ENCODE peak calls at places on chromosomes 4 and X, in six cellular contexts. W is colonic mucosa, I is thoracic aorta, A is neural progenitor cell, M is ovary, V is A673. D is an unnamed sample.

GRCh38 chrX:139832728-139833309 is 100.0 kb downstream of the ATP11C start:
- DNase-seq in W (no peak), A (no peak), I (no peak), V (no peak), M (no peak), D (no peak)

GRCh38 chrX:122565952-122566351 is 618.1 kb upstream of the GRIA3 start:
- DNase-seq in V (no peak), I (peak), W (no peak), M (no peak), A (no peak), D (no peak)

GRCh38 chrX:105752334-105752733 is 70.0 kb upstream of the NRK start:
- DNase-seq in V (no peak), A (peak), W (no peak), M (no peak), I (no peak), D (no peak)

GRCh38 chr4:183204793-183205192 is 105.7 kb downstream of the WWC2 start:
- DNase-seq in V (no peak), M (no peak), A (no peak), W (no peak), I (no peak), D (no peak)

GRCh38 chr4:153186046-153186728 is 18.1 kb upstream of the TRIM2 start:
- DNase-seq in I (no peak), A (no peak), M (no peak), W (no peak), V (no peak), D (no peak)

GRCh38 chr4:66923081-66923865 is 622.0 kb downstream of the CENPC start:
- DNase-seq in M (no peak), I (no peak), A (no peak), V (no peak), W (no peak), D (no peak)

GRCh38 chr4:78618426-78618825 is 66.9 kb downstream of the ANXA3 start:
- DNase-seq in I (no peak), W (no peak), V (no peak), M (no peak), A (no peak), D (no peak)

GRCh38 chrX:88991583-88992132 is 244.6 kb downstream of the CPXCR1 start:
- DNase-seq in I (no peak), M (no peak), V (no peak), W (no peak), A (peak), D (no peak)

GRCh38 chr4:159367421-159368105 is 264.7 kb downstream of the RAPGEF2 start:
- DNase-seq in A (no peak), W (no peak), V (no peak), M (no peak), I (no peak), D (no peak)

GRCh38 chr4:58760100-58760499 is 1649.9 kb upstream of the IGFBP7 start:
- DNase-seq in A (no peak), I (no peak), W (no peak), V (no peak), M (no peak), D (no peak)

GRCh38 chrX:129953334-129953648 is 29.1 kb upstream of the BCORL1 start:
- DNase-seq in W (no peak), M (no peak), V (no peak), A (no peak), I (no peak), D (no peak)

GRCh38 chr4:110586137-110586850 is 36.6 kb downstream of the PITX2 start:
- DNase-seq in M (no peak), A (peak), W (no peak), I (no peak), V (peak), D (no peak)

DNA sequence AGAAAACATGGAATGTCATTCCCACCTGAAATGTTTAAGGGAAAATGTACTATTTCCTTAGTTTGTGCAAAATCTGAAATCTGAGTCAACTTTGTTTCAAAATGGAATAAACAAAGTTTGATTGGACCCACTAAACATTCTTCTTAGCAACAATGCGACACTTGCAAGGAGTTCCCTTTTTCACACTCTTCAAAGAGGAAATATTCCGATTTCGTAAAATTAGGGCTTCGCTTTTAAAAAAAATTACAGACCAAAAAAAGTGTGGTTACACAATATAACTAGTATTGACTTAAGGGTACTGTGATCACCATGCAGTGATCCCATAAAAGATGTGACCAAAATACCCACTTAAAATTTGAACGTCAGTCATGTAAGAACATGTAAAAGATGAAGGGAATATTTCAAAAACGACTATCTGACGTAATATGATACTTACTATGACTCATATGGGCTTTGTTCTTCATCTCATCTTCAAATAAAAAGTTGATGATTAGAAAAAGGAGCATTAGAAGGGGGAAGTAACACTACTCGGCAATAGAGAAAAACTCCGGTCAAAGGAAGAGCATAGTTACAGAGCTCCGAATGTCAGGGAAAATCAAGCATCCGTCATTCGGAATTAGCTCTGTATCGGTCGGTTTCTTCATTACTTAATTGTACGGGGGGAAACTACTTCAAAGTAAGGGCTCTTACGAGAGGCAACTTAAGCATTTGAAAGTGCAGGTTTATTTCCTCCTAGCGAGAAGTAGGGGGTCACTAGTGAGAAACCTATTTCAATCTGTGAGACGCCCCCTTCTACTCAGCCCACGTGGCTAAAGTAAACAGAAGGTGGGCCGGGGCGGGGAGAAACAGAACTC is 1.4 kb upstream of the TET2 start:
- DNase-seq in A (no peak), I (no peak), W (no peak), V (peak), M (no peak), D (no peak)
- H3K27ac ChIP-seq in A (no peak), I (peak), W (peak), V (peak), M (peak), D (peak)

GRCh38 chrX:38041237-38041636 is 34.9 kb downstream of the SYTL5 start:
- DNase-seq in V (peak), M (no peak), W (no peak), I (no peak), A (peak), D (no peak)
- H3K27ac ChIP-seq in V (no peak), M (no peak), W (no peak), I (no peak), A (no peak), D (no peak)

DNA sequence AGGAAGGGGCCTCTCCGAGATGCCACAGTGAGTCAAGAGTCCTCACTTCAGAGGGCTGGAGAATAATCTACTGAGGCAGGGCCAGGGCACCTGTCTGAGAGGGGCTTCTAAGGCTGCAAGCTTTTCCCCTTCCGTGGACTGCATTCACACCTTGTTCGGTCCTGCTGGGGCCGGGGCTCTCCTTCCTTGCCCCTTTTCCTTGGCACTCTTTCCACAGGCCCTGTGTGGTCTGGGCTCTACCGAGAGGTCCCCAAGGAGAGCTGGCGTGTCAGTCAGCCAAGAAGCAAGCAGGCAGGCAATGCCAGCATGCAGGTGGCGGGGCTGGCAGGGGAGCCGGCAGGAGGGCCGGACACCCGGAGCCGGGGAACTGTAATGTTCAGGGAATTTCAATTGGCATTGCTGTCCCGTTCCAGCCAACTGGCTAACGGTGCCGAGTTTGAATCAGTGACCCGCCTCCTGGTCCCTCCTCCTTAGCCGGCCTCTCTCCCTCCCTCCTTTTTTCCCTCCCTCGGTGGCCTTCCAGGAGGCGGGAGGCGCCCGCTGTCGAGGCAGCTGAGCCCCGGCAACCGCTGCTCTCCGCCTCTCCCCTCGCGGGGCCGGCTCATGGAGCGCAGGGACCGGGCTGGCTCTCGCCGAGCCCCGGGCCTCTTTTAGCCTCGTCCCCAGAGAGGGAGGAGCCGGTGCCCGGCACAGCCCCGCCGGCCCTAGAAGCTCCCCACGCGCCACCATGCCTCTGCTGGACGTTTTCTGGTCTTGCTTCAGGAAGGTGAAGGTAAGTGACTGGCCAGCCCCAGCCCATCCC is at the start of gene STARD8:
- DNase-seq in M (peak), W (no peak), I (peak), V (peak), A (peak), D (peak)
- H3K27ac ChIP-seq in M (no peak), W (no peak), I (no peak), V (no peak), A (no peak), D (no peak)

GRCh38 chr4:4471195-4471594 is 70.7 kb downstream of the STX18 start:
- DNase-seq in A (no peak), W (no peak), M (no peak), V (no peak), I (no peak), D (no peak)
- H3K27ac ChIP-seq in A (no peak), W (no peak), M (no peak), V (no peak), I (no peak), D (no peak)

GRCh38 chr4:87002682-87003043 is 67.9 kb downstream of the AFF1 start:
- DNase-seq in A (peak), M (no peak), V (no peak), W (no peak), I (no peak), D (no peak)
- H3K27ac ChIP-seq in A (peak), M (no peak), V (no peak), W (no peak), I (no peak), D (no peak)

DNA sequence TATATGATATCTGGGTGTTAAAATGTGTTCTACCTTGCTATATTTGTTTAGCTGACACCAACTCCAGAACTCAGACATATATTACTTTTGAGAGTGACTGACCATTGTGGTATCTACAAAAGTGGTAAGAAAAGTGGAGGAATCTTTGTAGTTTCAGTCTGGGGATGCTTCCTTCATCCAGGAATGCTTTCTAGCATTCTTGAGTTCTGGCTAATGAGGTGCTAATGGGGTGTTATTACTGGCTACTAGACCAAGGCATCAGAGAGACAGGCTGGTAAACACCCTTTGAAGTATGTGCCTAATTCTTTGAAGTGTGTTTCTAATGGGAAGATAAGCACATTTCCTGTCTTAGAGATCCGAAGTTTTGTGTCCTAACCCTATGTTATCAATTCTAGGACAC is 310.4 kb downstream of the SPRY1 start:
- DNase-seq in I (no peak), V (no peak), W (no peak), A (no peak), M (no peak), D (no peak)
- H3K27ac ChIP-seq in I (no peak), V (no peak), W (no peak), A (no peak), M (no peak), D (no peak)

GRCh38 chrX:118548831-118549230 is 53.2 kb downstream of the DOCK11 start:
- DNase-seq in M (no peak), I (no peak), V (no peak), A (no peak), W (no peak), D (no peak)

GRCh38 chrX:118552501-118552900 is 56.9 kb downstream of the DOCK11 start:
- DNase-seq in V (no peak), W (no peak), I (no peak), A (no peak), M (no peak), D (peak)

GRCh38 chrX:118551426-118551825 is 55.8 kb downstream of the DOCK11 start:
- DNase-seq in W (no peak), M (no peak), I (no peak), A (no peak), V (no peak), D (no peak)

GRCh38 chrX:118553042-118553714 is 57.6 kb downstream of the DOCK11 start:
- DNase-seq in W (no peak), V (no peak), I (no peak), M (no peak), A (no peak), D (no peak)

DNA sequence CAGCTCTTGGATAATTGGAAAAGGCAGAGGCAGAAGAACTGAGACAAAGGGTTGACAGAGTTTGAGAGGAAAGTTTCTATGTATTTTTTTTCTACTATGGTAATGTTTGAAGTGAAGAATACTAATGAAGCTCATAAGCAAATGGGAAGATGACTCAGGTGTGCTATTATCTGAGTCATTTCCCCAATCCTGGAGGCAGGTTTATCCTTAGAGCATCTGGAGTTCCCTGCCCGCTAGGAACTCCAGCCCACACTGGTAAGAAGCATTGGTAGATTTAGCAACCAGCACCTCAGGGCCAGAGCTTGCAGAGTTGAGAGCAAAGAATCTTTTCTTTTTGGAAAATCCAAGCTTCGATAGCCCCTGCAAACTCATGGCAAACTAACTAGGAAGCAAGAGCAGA is 55.2 kb downstream of the DOCK11 start:
- DNase-seq in V (no peak), I (no peak), A (no peak), M (no peak), W (no peak), D (no peak)
- H3K27ac ChIP-seq in V (no peak), I (no peak), A (no peak), M (no peak), W (no peak), D (no peak)

GRCh38 chr4:15348236-15348635 is 79.6 kb upstream of the C1QTNF7 start:
- DNase-seq in W (no peak), I (no peak), V (no peak), A (no peak), M (no peak), D (no peak)
- H3K27ac ChIP-seq in W (no peak), I (no peak), V (no peak), A (no peak), M (no peak), D (no peak)

GRCh38 chrX:19804168-19804567 is 83.2 kb downstream of the SH3KBP1 start:
- DNase-seq in M (no peak), A (no peak), W (no peak), I (no peak), V (no peak), D (no peak)
- H3K27ac ChIP-seq in M (no peak), A (no peak), W (no peak), I (no peak), V (no peak), D (no peak)

GRCh38 chr4:104493071-104493831 is 1.4 kb downstream of the CXXC4 start:
- DNase-seq in M (no peak), W (no peak), A (peak), V (no peak), I (no peak), D (no peak)
- H3K27ac ChIP-seq in M (no peak), W (no peak), A (peak), V (no peak), I (peak), D (peak)